ENCODE peak calls at places on chromosomes 7 and 10, in eight cellular contexts. One of them, this sample, is unnamed.
A peak's percentile ranks its signal among the peaks of the same experiment; 100 is the strongest.

GRCh38 chr10:78770167-78771090 is 298.3 kb upstream of the ZMIZ1 start:
- DNase-seq in fibroblast of the aortic adventitia: no peak
- DNase-seq in AG10803: no peak
- DNase-seq in PC-3: no peak
- DNase-seq in AG04450: no peak
- DNase-seq in CD8-positive, alpha-beta memory T cell: no peak
- DNase-seq in tibial nerve: no peak
- DNase-seq in lung: no peak
- DNase-seq in this sample: no peak

GRCh38 chr10:96511044-96511945 is 2.4 kb downstream of the TLL2 start:
- DNase-seq in fibroblast of the aortic adventitia: peak; percentile 10
- DNase-seq in AG10803: peak; percentile 33
- DNase-seq in PC-3: peak; percentile 69
- DNase-seq in AG04450: no peak
- DNase-seq in CD8-positive, alpha-beta memory T cell: no peak
- DNase-seq in tibial nerve: no peak
- DNase-seq in lung: no peak
- DNase-seq in this sample: no peak

GRCh38 chr7:131381069-131381838 is 53.6 kb downstream of the MKLN1 start:
- DNase-seq in fibroblast of the aortic adventitia: peak; percentile 38
- DNase-seq in AG10803: peak; percentile 62
- DNase-seq in PC-3: no peak
- DNase-seq in AG04450: no peak
- DNase-seq in CD8-positive, alpha-beta memory T cell: no peak
- DNase-seq in tibial nerve: no peak
- DNase-seq in lung: no peak
- DNase-seq in this sample: no peak

GRCh38 chr7:116902811-116903210 is 40.4 kb downstream of the CAPZA2 start:
- DNase-seq in fibroblast of the aortic adventitia: no peak
- DNase-seq in AG10803: no peak
- DNase-seq in PC-3: no peak
- DNase-seq in AG04450: no peak
- DNase-seq in CD8-positive, alpha-beta memory T cell: no peak
- DNase-seq in tibial nerve: no peak
- DNase-seq in lung: no peak
- DNase-seq in this sample: no peak

GRCh38 chr7:148699772-148700629 is 1.3 kb downstream of the CUL1 start:
- DNase-seq in fibroblast of the aortic adventitia: peak; percentile 65
- DNase-seq in AG10803: peak; percentile 56
- DNase-seq in PC-3: peak; percentile 51
- DNase-seq in AG04450: no peak
- DNase-seq in CD8-positive, alpha-beta memory T cell: no peak
- DNase-seq in tibial nerve: no peak
- DNase-seq in lung: no peak
- DNase-seq in this sample: no peak

GRCh38 chr10:46540412-46541016 is 15.9 kb downstream of the GPRIN2 start:
- DNase-seq in fibroblast of the aortic adventitia: no peak
- DNase-seq in AG10803: no peak
- DNase-seq in PC-3: no peak
- DNase-seq in AG04450: no peak
- DNase-seq in CD8-positive, alpha-beta memory T cell: peak; percentile 35
- DNase-seq in tibial nerve: peak; percentile 4
- DNase-seq in lung: no peak
- DNase-seq in this sample: peak; percentile 30

GRCh38 chr10:52440612-52441285 is 126.7 kb downstream of the DKK1 start:
- DNase-seq in fibroblast of the aortic adventitia: no peak
- DNase-seq in AG10803: no peak
- DNase-seq in PC-3: peak; percentile 25
- DNase-seq in AG04450: no peak
- DNase-seq in CD8-positive, alpha-beta memory T cell: no peak
- DNase-seq in tibial nerve: no peak
- DNase-seq in lung: no peak
- DNase-seq in this sample: no peak

GRCh38 chr10:12355384-12355783 is 6.0 kb downstream of the CAMK1D start:
- DNase-seq in fibroblast of the aortic adventitia: no peak
- DNase-seq in AG10803: no peak
- DNase-seq in PC-3: no peak
- DNase-seq in AG04450: no peak
- DNase-seq in CD8-positive, alpha-beta memory T cell: no peak
- DNase-seq in tibial nerve: no peak
- DNase-seq in lung: no peak
- DNase-seq in this sample: no peak

GRCh38 chr7:69225544-69225943 is 372.7 kb upstream of the AUTS2 start:
- DNase-seq in fibroblast of the aortic adventitia: no peak
- DNase-seq in AG10803: no peak
- DNase-seq in PC-3: no peak
- DNase-seq in AG04450: no peak
- DNase-seq in CD8-positive, alpha-beta memory T cell: no peak
- DNase-seq in tibial nerve: no peak
- DNase-seq in lung: no peak
- DNase-seq in this sample: no peak

GRCh38 chr10:116974442-116975005 is 30.5 kb downstream of the SHTN1 start:
- DNase-seq in fibroblast of the aortic adventitia: peak; percentile 73
- DNase-seq in AG10803: peak; percentile 72
- DNase-seq in PC-3: peak; percentile 88
- DNase-seq in AG04450: peak; percentile 60
- DNase-seq in CD8-positive, alpha-beta memory T cell: no peak
- DNase-seq in tibial nerve: no peak
- DNase-seq in lung: no peak
- DNase-seq in this sample: no peak

GRCh38 chr7:20122073-20122472 is 95.1 kb downstream of the MACC1 start:
- DNase-seq in fibroblast of the aortic adventitia: no peak
- DNase-seq in AG10803: no peak
- DNase-seq in PC-3: no peak
- DNase-seq in AG04450: no peak
- DNase-seq in CD8-positive, alpha-beta memory T cell: no peak
- DNase-seq in tibial nerve: no peak
- DNase-seq in lung: no peak
- DNase-seq in this sample: no peak

GRCh38 chr10:95404460-95404858 is 113.7 kb upstream of the PDLIM1 start:
- DNase-seq in fibroblast of the aortic adventitia: no peak
- DNase-seq in AG10803: no peak
- DNase-seq in PC-3: no peak
- DNase-seq in AG04450: no peak
- DNase-seq in CD8-positive, alpha-beta memory T cell: no peak
- DNase-seq in tibial nerve: no peak
- DNase-seq in lung: no peak
- DNase-seq in this sample: no peak

GRCh38 chr7:80312139-80312661 is 177.6 kb downstream of the GNAI1 start:
- DNase-seq in fibroblast of the aortic adventitia: peak; percentile 63
- DNase-seq in AG10803: peak; percentile 71
- DNase-seq in PC-3: peak; percentile 75
- DNase-seq in AG04450: peak; percentile 72
- DNase-seq in CD8-positive, alpha-beta memory T cell: no peak
- DNase-seq in tibial nerve: no peak
- DNase-seq in lung: no peak
- DNase-seq in this sample: no peak

GRCh38 chr10:4704034-4704545 is 121.9 kb upstream of the AKR1E2 start:
- DNase-seq in fibroblast of the aortic adventitia: peak; percentile 99
- DNase-seq in AG10803: peak; percentile 88
- DNase-seq in PC-3: peak; percentile 90
- DNase-seq in AG04450: no peak
- DNase-seq in CD8-positive, alpha-beta memory T cell: no peak
- DNase-seq in tibial nerve: no peak
- DNase-seq in lung: no peak
- DNase-seq in this sample: no peak

GRCh38 chr7:140639366-140640053 is 1.1 kb downstream of the DENND2A start:
- DNase-seq in fibroblast of the aortic adventitia: peak; percentile 63
- DNase-seq in AG10803: peak; percentile 85
- DNase-seq in PC-3: peak; percentile 29
- DNase-seq in AG04450: peak; percentile 77
- DNase-seq in CD8-positive, alpha-beta memory T cell: no peak
- DNase-seq in tibial nerve: no peak
- DNase-seq in lung: no peak
- DNase-seq in this sample: no peak

GRCh38 chr7:29078286-29078685 is 68.1 kb downstream of the CPVL start:
- DNase-seq in fibroblast of the aortic adventitia: no peak
- DNase-seq in AG10803: no peak
- DNase-seq in PC-3: no peak
- DNase-seq in AG04450: no peak
- DNase-seq in CD8-positive, alpha-beta memory T cell: no peak
- DNase-seq in tibial nerve: no peak
- DNase-seq in lung: no peak
- DNase-seq in this sample: no peak

GRCh38 chr10:11602919-11603523 is 8.4 kb downstream of the USP6NL start:
- DNase-seq in fibroblast of the aortic adventitia: no peak
- DNase-seq in AG10803: no peak
- DNase-seq in PC-3: peak; percentile 51
- DNase-seq in AG04450: no peak
- DNase-seq in CD8-positive, alpha-beta memory T cell: no peak
- DNase-seq in tibial nerve: no peak
- DNase-seq in lung: no peak
- DNase-seq in this sample: no peak

GRCh38 chr7:98628916-98629525 is 11.9 kb downstream of the NPTX2 start:
- DNase-seq in fibroblast of the aortic adventitia: no peak
- DNase-seq in AG10803: no peak
- DNase-seq in PC-3: peak; percentile 9
- DNase-seq in AG04450: no peak
- DNase-seq in CD8-positive, alpha-beta memory T cell: no peak
- DNase-seq in tibial nerve: no peak
- DNase-seq in lung: no peak
- DNase-seq in this sample: no peak

GRCh38 chr10:88064608-88065383 is 201.4 kb downstream of the PTEN start:
- DNase-seq in fibroblast of the aortic adventitia: peak; percentile 84
- DNase-seq in AG10803: peak; percentile 93
- DNase-seq in PC-3: no peak
- DNase-seq in AG04450: peak; percentile 53
- DNase-seq in CD8-positive, alpha-beta memory T cell: no peak
- DNase-seq in tibial nerve: peak; percentile 74
- DNase-seq in lung: peak; percentile 72
- DNase-seq in this sample: no peak

GRCh38 chr7:123528265-123528664 is 6.1 kb downstream of the IQUB start:
- DNase-seq in fibroblast of the aortic adventitia: no peak
- DNase-seq in AG10803: no peak
- DNase-seq in PC-3: no peak
- DNase-seq in AG04450: no peak
- DNase-seq in CD8-positive, alpha-beta memory T cell: no peak
- DNase-seq in tibial nerve: no peak
- DNase-seq in lung: no peak
- DNase-seq in this sample: no peak
- H3K4me3 ChIP-seq in fibroblast of the aortic adventitia: no peak overlapping the region
- H3K4me3 ChIP-seq in AG10803: no peak overlapping the region
- H3K4me3 ChIP-seq in PC-3: peak overlapping the region; percentile 45
- H3K4me3 ChIP-seq in AG04450: no peak overlapping the region
- H3K4me3 ChIP-seq in CD8-positive, alpha-beta memory T cell: no peak overlapping the region
- H3K4me3 ChIP-seq in tibial nerve: no peak overlapping the region
- H3K4me3 ChIP-seq in lung: no peak overlapping the region
- H3K4me3 ChIP-seq in this sample: no peak overlapping the region

DNA sequence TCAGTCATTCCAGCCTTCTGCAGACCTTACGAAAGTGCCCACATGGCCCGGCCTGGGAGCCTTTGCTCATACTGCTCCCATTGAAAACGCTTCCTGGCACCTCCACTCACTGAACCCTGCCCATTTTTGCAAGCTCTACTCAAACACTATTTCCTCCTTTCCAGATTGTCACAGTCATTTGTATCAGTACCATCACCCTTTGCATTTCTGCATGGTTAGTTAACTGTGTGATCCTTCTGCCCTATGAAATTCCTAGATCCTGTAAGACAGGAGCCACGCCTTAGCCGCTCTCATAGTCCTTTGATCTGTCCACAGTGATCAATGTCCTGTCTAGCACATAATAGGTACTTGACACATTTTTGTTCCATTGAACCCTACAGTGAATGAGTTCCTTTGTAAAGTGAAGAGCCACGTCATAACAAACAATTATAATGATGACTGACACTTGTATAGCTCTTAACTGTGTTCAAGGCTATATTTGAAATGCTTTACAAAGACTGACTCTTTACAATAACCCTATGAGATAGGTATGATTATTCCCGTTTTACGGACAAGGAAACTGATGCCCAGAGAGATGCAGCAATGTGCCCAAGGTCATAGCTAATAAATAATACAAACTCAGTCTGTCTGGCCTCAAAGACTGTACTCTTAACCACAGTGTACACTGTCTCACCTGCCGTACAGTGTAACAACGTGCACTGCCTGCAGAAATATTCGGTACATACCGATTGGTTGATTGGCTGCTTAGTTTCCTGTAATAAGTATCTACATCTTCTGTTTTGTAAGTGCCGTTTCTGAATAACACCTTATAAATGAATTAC is 16.6 kb upstream of the ITIH2 start:
- DNase-seq in fibroblast of the aortic adventitia: no peak
- DNase-seq in AG10803: no peak
- DNase-seq in PC-3: no peak
- DNase-seq in AG04450: no peak
- DNase-seq in CD8-positive, alpha-beta memory T cell: no peak
- DNase-seq in tibial nerve: no peak
- DNase-seq in lung: peak; percentile 32
- DNase-seq in this sample: no peak
- H3K4me3 ChIP-seq in fibroblast of the aortic adventitia: no peak overlapping the region
- H3K4me3 ChIP-seq in AG10803: no peak overlapping the region
- H3K4me3 ChIP-seq in PC-3: no peak overlapping the region
- H3K4me3 ChIP-seq in AG04450: no peak overlapping the region
- H3K4me3 ChIP-seq in CD8-positive, alpha-beta memory T cell: no peak overlapping the region
- H3K4me3 ChIP-seq in tibial nerve: no peak overlapping the region
- H3K4me3 ChIP-seq in lung: no peak overlapping the region
- H3K4me3 ChIP-seq in this sample: no peak overlapping the region

GRCh38 chr10:23342213-23342884 is 2.2 kb downstream of the C10orf67 start:
- DNase-seq in fibroblast of the aortic adventitia: no peak
- DNase-seq in AG10803: no peak
- DNase-seq in PC-3: peak; percentile 17
- DNase-seq in AG04450: no peak
- DNase-seq in CD8-positive, alpha-beta memory T cell: no peak
- DNase-seq in tibial nerve: no peak
- DNase-seq in lung: peak; percentile 35
- DNase-seq in this sample: no peak
- H3K4me3 ChIP-seq in fibroblast of the aortic adventitia: no peak overlapping the region
- H3K4me3 ChIP-seq in AG10803: no peak overlapping the region
- H3K4me3 ChIP-seq in PC-3: no peak overlapping the region
- H3K4me3 ChIP-seq in AG04450: no peak overlapping the region
- H3K4me3 ChIP-seq in CD8-positive, alpha-beta memory T cell: no peak overlapping the region
- H3K4me3 ChIP-seq in tibial nerve: no peak overlapping the region
- H3K4me3 ChIP-seq in lung: no peak overlapping the region
- H3K4me3 ChIP-seq in this sample: no peak overlapping the region

GRCh38 chr7:151438864-151439601 is 908 bp downstream of the CRYGN start:
- DNase-seq in fibroblast of the aortic adventitia: no peak
- DNase-seq in AG10803: no peak
- DNase-seq in PC-3: no peak
- DNase-seq in AG04450: no peak
- DNase-seq in CD8-positive, alpha-beta memory T cell: no peak
- DNase-seq in tibial nerve: no peak
- DNase-seq in lung: no peak
- DNase-seq in this sample: no peak

GRCh38 chr7:151440799-151441443 is 980 bp upstream of the CRYGN start:
- DNase-seq in fibroblast of the aortic adventitia: no peak
- DNase-seq in AG10803: no peak
- DNase-seq in PC-3: no peak
- DNase-seq in AG04450: no peak
- DNase-seq in CD8-positive, alpha-beta memory T cell: no peak
- DNase-seq in tibial nerve: no peak
- DNase-seq in lung: no peak
- DNase-seq in this sample: no peak

GRCh38 chr7:151442776-151443496 is 3.0 kb upstream of the CRYGN start:
- DNase-seq in fibroblast of the aortic adventitia: peak; percentile 22
- DNase-seq in AG10803: no peak
- DNase-seq in PC-3: no peak
- DNase-seq in AG04450: no peak
- DNase-seq in CD8-positive, alpha-beta memory T cell: no peak
- DNase-seq in tibial nerve: no peak
- DNase-seq in lung: no peak
- DNase-seq in this sample: no peak

GRCh38 chr7:151437866-151438516 is 1.9 kb downstream of the CRYGN start:
- DNase-seq in fibroblast of the aortic adventitia: no peak
- DNase-seq in AG10803: no peak
- DNase-seq in PC-3: no peak
- DNase-seq in AG04450: no peak
- DNase-seq in CD8-positive, alpha-beta memory T cell: no peak
- DNase-seq in tibial nerve: peak; percentile 4
- DNase-seq in lung: no peak
- DNase-seq in this sample: no peak

GRCh38 chr7:151439855-151440798 is at the start of gene CRYGN:
- DNase-seq in fibroblast of the aortic adventitia: no peak
- DNase-seq in AG10803: no peak
- DNase-seq in PC-3: no peak
- DNase-seq in AG04450: no peak
- DNase-seq in CD8-positive, alpha-beta memory T cell: no peak
- DNase-seq in tibial nerve: no peak
- DNase-seq in lung: no peak
- DNase-seq in this sample: no peak
- H3K4me3 ChIP-seq in fibroblast of the aortic adventitia: no peak within 1 kb of the TSS
- H3K4me3 ChIP-seq in AG10803: no peak within 1 kb of the TSS
- H3K4me3 ChIP-seq in PC-3: no peak within 1 kb of the TSS
- H3K4me3 ChIP-seq in AG04450: peak within 1 kb of the TSS; percentile 41
- H3K4me3 ChIP-seq in CD8-positive, alpha-beta memory T cell: no peak within 1 kb of the TSS
- H3K4me3 ChIP-seq in tibial nerve: peak within 1 kb of the TSS; percentile 28
- H3K4me3 ChIP-seq in lung: no peak within 1 kb of the TSS
- H3K4me3 ChIP-seq in this sample: peak within 1 kb of the TSS; percentile 36